ENCODE peak calls at places on chromosome 20, in nine cellular contexts. One of them, this sample, is unnamed.

GRCh38 chr20:58759947-58760346 is 67.3 kb downstream of the NPEPL1 start:
- DNase-seq in MM.1S: no peak
- DNase-seq in WERI-Rb-1: no peak
- DNase-seq in OCI-LY7: no peak
- DNase-seq in lower lobe of right lung: no peak
- DNase-seq in AG04450: no peak
- DNase-seq in endothelial cell: no peak
- DNase-seq in astrocyte of the cerebellum: no peak
- DNase-seq in B cell: no peak
- DNase-seq in this sample: no peak

GRCh38 chr20:16434087-16434664 is 139.1 kb downstream of the KIF16B start:
- DNase-seq in MM.1S: peak
- DNase-seq in WERI-Rb-1: peak
- DNase-seq in OCI-LY7: peak
- DNase-seq in lower lobe of right lung: peak
- DNase-seq in AG04450: no peak
- DNase-seq in endothelial cell: peak
- DNase-seq in astrocyte of the cerebellum: no peak
- DNase-seq in B cell: peak
- DNase-seq in this sample: peak

GRCh38 chr20:44424039-44424495 is 51.6 kb upstream of the TTPAL start:
- DNase-seq in MM.1S: no peak
- DNase-seq in WERI-Rb-1: no peak
- DNase-seq in OCI-LY7: no peak
- DNase-seq in lower lobe of right lung: no peak
- DNase-seq in AG04450: no peak
- DNase-seq in endothelial cell: no peak
- DNase-seq in astrocyte of the cerebellum: no peak
- DNase-seq in B cell: no peak
- DNase-seq in this sample: no peak

GRCh38 chr20:58228484-58229197 is at the start of gene ANKRD60:
- DNase-seq in MM.1S: no peak
- DNase-seq in WERI-Rb-1: peak
- DNase-seq in OCI-LY7: no peak
- DNase-seq in lower lobe of right lung: no peak
- DNase-seq in AG04450: no peak
- DNase-seq in endothelial cell: peak
- DNase-seq in astrocyte of the cerebellum: no peak
- DNase-seq in B cell: no peak
- DNase-seq in this sample: peak

GRCh38 chr20:48983423-48984400 is 62.2 kb downstream of the ARFGEF2 start:
- DNase-seq in MM.1S: no peak
- DNase-seq in WERI-Rb-1: no peak
- DNase-seq in OCI-LY7: no peak
- DNase-seq in lower lobe of right lung: no peak
- DNase-seq in AG04450: peak
- DNase-seq in endothelial cell: no peak
- DNase-seq in astrocyte of the cerebellum: peak
- DNase-seq in B cell: no peak
- DNase-seq in this sample: no peak

GRCh38 chr20:12570371-12570770 is 438.4 kb upstream of the SPTLC3 start:
- DNase-seq in MM.1S: peak
- DNase-seq in WERI-Rb-1: peak
- DNase-seq in OCI-LY7: peak
- DNase-seq in lower lobe of right lung: no peak
- DNase-seq in AG04450: no peak
- DNase-seq in endothelial cell: peak
- DNase-seq in astrocyte of the cerebellum: no peak
- DNase-seq in B cell: no peak
- DNase-seq in this sample: no peak

GRCh38 chr20:45157977-45158376 is 16.7 kb upstream of the PI3 start:
- DNase-seq in MM.1S: no peak
- DNase-seq in WERI-Rb-1: no peak
- DNase-seq in OCI-LY7: no peak
- DNase-seq in lower lobe of right lung: no peak
- DNase-seq in AG04450: no peak
- DNase-seq in endothelial cell: no peak
- DNase-seq in astrocyte of the cerebellum: peak
- DNase-seq in B cell: no peak
- DNase-seq in this sample: no peak

GRCh38 chr20:50034567-50035170 is 51.9 kb downstream of the SNAI1 start:
- DNase-seq in MM.1S: no peak
- DNase-seq in WERI-Rb-1: no peak
- DNase-seq in OCI-LY7: no peak
- DNase-seq in lower lobe of right lung: no peak
- DNase-seq in AG04450: no peak
- DNase-seq in endothelial cell: no peak
- DNase-seq in astrocyte of the cerebellum: no peak
- DNase-seq in B cell: no peak
- DNase-seq in this sample: no peak

DNA sequence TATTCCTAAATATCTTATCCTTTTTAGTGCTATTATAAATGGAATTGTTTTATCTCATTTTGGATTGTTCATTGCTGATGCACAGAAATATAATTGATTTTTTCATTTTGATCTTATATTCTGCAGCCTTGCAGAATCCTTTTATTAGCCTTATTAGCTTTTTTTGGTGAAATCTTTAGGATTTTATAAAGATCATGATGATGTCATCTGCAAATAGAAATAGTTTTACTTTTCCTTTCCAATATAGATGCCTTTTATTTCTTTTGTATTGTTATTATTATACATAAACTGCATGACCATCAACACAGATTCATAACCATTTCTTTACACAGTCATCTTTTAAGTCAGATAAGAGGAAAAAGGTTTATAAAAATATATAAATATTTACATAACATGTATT is 16.9 kb upstream of the PSMF1 start:
- DNase-seq in MM.1S: no peak
- DNase-seq in WERI-Rb-1: no peak
- DNase-seq in OCI-LY7: no peak
- DNase-seq in lower lobe of right lung: no peak
- DNase-seq in AG04450: no peak
- DNase-seq in endothelial cell: no peak
- DNase-seq in astrocyte of the cerebellum: no peak
- DNase-seq in B cell: no peak
- DNase-seq in this sample: no peak
- TF ChIP-seq CTCF in MM.1S: no peak
- TF ChIP-seq CTCF in WERI-Rb-1: no peak
- TF ChIP-seq CTCF in OCI-LY7: no peak
- TF ChIP-seq CTCF in lower lobe of right lung: no peak
- TF ChIP-seq CTCF in AG04450: no peak
- TF ChIP-seq CTCF in endothelial cell: no peak
- TF ChIP-seq CTCF in astrocyte of the cerebellum: no peak
- TF ChIP-seq CTCF in B cell: no peak
- TF ChIP-seq CTCF in this sample: no peak

DNA sequence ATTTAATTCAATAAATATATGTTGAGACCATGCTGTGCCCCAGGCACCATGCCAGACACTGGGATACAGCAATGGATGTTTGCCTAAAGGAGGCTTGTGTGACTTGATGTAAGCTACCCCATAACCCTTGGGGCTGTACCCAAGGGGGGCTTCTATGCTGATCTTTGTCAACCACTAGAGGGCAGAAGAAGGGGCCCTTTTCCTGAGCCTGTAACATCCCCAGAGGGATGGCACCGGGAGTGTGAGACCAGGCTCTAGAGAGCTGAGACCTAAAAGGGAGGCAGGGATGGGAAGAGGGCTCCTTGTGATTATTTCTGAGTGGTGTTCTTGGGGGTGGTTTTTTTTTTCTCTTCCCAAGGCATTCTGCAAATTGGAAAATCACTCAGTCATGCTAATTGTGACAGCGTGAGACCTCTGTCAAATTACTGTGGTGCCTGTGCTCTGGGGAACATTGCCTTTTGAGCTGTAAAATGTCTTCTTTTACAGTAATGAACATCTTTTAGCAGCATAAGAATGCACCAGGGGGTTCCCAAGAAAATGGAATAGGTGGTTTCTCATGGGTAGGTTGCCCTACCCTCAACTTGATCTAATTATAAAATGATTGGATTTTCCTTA is 138.8 kb upstream of the SLC24A3 start:
- DNase-seq in MM.1S: no peak
- DNase-seq in WERI-Rb-1: peak
- DNase-seq in OCI-LY7: peak
- DNase-seq in lower lobe of right lung: no peak
- DNase-seq in AG04450: no peak
- DNase-seq in endothelial cell: no peak
- DNase-seq in astrocyte of the cerebellum: no peak
- DNase-seq in B cell: no peak
- DNase-seq in this sample: no peak
- TF ChIP-seq CTCF in MM.1S: peak
- TF ChIP-seq CTCF in WERI-Rb-1: peak
- TF ChIP-seq CTCF in OCI-LY7: peak
- TF ChIP-seq CTCF in lower lobe of right lung: peak
- TF ChIP-seq CTCF in AG04450: no peak
- TF ChIP-seq CTCF in endothelial cell: peak
- TF ChIP-seq CTCF in astrocyte of the cerebellum: no peak
- TF ChIP-seq CTCF in B cell: no peak
- TF ChIP-seq CTCF in this sample: no peak

GRCh38 chr20:61917459-61917858 is 148.2 kb downstream of the TAF4 start:
- DNase-seq in MM.1S: no peak
- DNase-seq in WERI-Rb-1: no peak
- DNase-seq in OCI-LY7: no peak
- DNase-seq in lower lobe of right lung: no peak
- DNase-seq in AG04450: no peak
- DNase-seq in endothelial cell: no peak
- DNase-seq in astrocyte of the cerebellum: no peak
- DNase-seq in B cell: no peak
- DNase-seq in this sample: no peak

GRCh38 chr20:61916318-61916891 is 149.3 kb downstream of the TAF4 start:
- DNase-seq in MM.1S: no peak
- DNase-seq in WERI-Rb-1: no peak
- DNase-seq in OCI-LY7: no peak
- DNase-seq in lower lobe of right lung: no peak
- DNase-seq in AG04450: no peak
- DNase-seq in endothelial cell: no peak
- DNase-seq in astrocyte of the cerebellum: no peak
- DNase-seq in B cell: no peak
- DNase-seq in this sample: no peak

GRCh38 chr20:61919239-61919638 is 146.4 kb downstream of the TAF4 start:
- DNase-seq in MM.1S: no peak
- DNase-seq in WERI-Rb-1: no peak
- DNase-seq in OCI-LY7: no peak
- DNase-seq in lower lobe of right lung: no peak
- DNase-seq in AG04450: no peak
- DNase-seq in endothelial cell: no peak
- DNase-seq in astrocyte of the cerebellum: no peak
- DNase-seq in B cell: no peak
- DNase-seq in this sample: no peak

GRCh38 chr20:61919675-61920365 is 145.9 kb downstream of the TAF4 start:
- DNase-seq in MM.1S: no peak
- DNase-seq in WERI-Rb-1: no peak
- DNase-seq in OCI-LY7: no peak
- DNase-seq in lower lobe of right lung: no peak
- DNase-seq in AG04450: no peak
- DNase-seq in endothelial cell: no peak
- DNase-seq in astrocyte of the cerebellum: no peak
- DNase-seq in B cell: no peak
- DNase-seq in this sample: no peak

DNA sequence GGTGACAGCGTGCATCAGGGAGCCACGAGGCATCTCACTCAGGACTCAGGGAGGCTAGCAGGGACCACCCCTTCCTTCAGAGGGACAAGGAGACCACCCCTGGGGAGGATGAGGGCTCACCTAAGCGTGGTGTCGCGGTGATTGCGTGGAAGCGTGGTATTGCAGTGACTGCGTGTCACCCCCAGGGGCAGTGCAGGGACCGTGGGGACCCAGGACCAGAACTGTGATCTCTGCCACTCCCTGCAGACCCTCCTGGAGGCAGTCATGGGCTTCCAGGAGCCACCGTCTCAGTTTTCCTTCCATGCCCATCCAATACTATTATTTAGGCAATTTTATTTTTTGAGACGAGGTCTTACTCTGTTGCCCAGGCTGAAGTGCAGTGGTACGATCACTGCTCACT is 147.1 kb downstream of the TAF4 start:
- DNase-seq in MM.1S: no peak
- DNase-seq in WERI-Rb-1: peak
- DNase-seq in OCI-LY7: no peak
- DNase-seq in lower lobe of right lung: no peak
- DNase-seq in AG04450: no peak
- DNase-seq in endothelial cell: no peak
- DNase-seq in astrocyte of the cerebellum: no peak
- DNase-seq in B cell: no peak
- DNase-seq in this sample: no peak
- TF ChIP-seq CTCF in MM.1S: peak
- TF ChIP-seq CTCF in WERI-Rb-1: peak
- TF ChIP-seq CTCF in OCI-LY7: peak
- TF ChIP-seq CTCF in lower lobe of right lung: no peak
- TF ChIP-seq CTCF in AG04450: no peak
- TF ChIP-seq CTCF in endothelial cell: no peak
- TF ChIP-seq CTCF in astrocyte of the cerebellum: no peak
- TF ChIP-seq CTCF in B cell: no peak
- TF ChIP-seq CTCF in this sample: no peak

GRCh38 chr20:5808901-5809300 is 58.7 kb downstream of the SHLD1 start:
- DNase-seq in MM.1S: no peak
- DNase-seq in WERI-Rb-1: no peak
- DNase-seq in OCI-LY7: no peak
- DNase-seq in lower lobe of right lung: no peak
- DNase-seq in AG04450: no peak
- DNase-seq in endothelial cell: no peak
- DNase-seq in astrocyte of the cerebellum: no peak
- DNase-seq in B cell: no peak
- DNase-seq in this sample: no peak

GRCh38 chr20:5807431-5807830 is 57.2 kb downstream of the SHLD1 start:
- DNase-seq in MM.1S: no peak
- DNase-seq in WERI-Rb-1: no peak
- DNase-seq in OCI-LY7: peak
- DNase-seq in lower lobe of right lung: no peak
- DNase-seq in AG04450: no peak
- DNase-seq in endothelial cell: no peak
- DNase-seq in astrocyte of the cerebellum: no peak
- DNase-seq in B cell: no peak
- DNase-seq in this sample: no peak

GRCh38 chr20:5811746-5812145 is 61.5 kb downstream of the SHLD1 start:
- DNase-seq in MM.1S: no peak
- DNase-seq in WERI-Rb-1: no peak
- DNase-seq in OCI-LY7: peak
- DNase-seq in lower lobe of right lung: no peak
- DNase-seq in AG04450: no peak
- DNase-seq in endothelial cell: no peak
- DNase-seq in astrocyte of the cerebellum: no peak
- DNase-seq in B cell: no peak
- DNase-seq in this sample: no peak

GRCh38 chr20:5809495-5809894 is 59.3 kb downstream of the SHLD1 start:
- DNase-seq in MM.1S: no peak
- DNase-seq in WERI-Rb-1: no peak
- DNase-seq in OCI-LY7: no peak
- DNase-seq in lower lobe of right lung: no peak
- DNase-seq in AG04450: no peak
- DNase-seq in endothelial cell: no peak
- DNase-seq in astrocyte of the cerebellum: no peak
- DNase-seq in B cell: no peak
- DNase-seq in this sample: no peak

DNA sequence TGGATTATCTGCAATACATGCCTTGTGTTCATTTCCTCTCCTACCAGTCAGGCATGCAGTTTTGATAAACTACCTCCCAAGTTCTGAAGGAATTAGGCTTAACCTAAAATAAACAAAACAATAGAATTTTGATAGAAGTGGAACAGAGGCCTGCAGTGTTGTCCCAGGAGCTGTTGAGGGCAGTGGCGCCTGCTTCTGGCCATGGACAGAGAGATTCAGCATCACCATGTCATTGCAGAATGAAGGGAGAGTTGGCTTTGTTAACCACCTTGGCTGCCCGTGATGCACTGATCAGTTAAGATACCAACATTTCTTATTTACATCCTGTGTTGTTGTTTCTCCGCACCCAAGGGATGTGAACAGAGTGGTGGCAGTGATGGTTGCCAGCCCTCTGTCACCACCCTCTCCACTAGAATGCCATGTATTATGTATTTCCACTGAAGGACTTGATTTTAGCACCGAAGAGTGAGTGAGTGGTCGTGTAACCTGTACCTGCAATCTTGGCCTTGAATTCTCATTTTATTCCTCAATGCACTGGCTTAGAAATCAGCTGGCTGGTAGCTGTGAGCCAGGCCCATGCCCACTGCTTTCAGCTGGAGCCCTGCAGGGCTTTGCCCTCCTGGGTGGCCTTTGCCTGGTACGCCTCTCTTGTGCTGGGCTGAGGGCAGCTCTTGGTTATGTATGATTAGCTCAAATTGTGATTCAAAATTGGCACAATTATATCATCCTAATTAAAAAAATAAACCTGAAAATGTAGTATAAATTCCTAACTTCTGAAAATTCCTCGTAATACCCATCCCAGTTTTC is 56.5 kb downstream of the SHLD1 start:
- DNase-seq in MM.1S: no peak
- DNase-seq in WERI-Rb-1: no peak
- DNase-seq in OCI-LY7: no peak
- DNase-seq in lower lobe of right lung: no peak
- DNase-seq in AG04450: no peak
- DNase-seq in endothelial cell: no peak
- DNase-seq in astrocyte of the cerebellum: no peak
- DNase-seq in B cell: no peak
- DNase-seq in this sample: no peak
- TF ChIP-seq CTCF in MM.1S: no peak
- TF ChIP-seq CTCF in WERI-Rb-1: peak
- TF ChIP-seq CTCF in OCI-LY7: peak
- TF ChIP-seq CTCF in lower lobe of right lung: no peak
- TF ChIP-seq CTCF in AG04450: no peak
- TF ChIP-seq CTCF in endothelial cell: no peak
- TF ChIP-seq CTCF in astrocyte of the cerebellum: no peak
- TF ChIP-seq CTCF in B cell: no peak
- TF ChIP-seq CTCF in this sample: no peak

This sample was measured in GM20000.